ENCODE peak calls at places on chromosomes 5 and 9, in seven cellular contexts. D is brain microvascular endothelial cell, T is PC-9, E is adrenal gland, M is AG10803, Y is heart right ventricle, A is choroid plexus epithelial cell. X is an unnamed sample.

GRCh38 chr5:151257731-151258715 is 5.0 kb downstream of the GM2A start:
- DNase-seq in D (no peak), T (no peak), E (no peak), M (peak; percentile 34), Y (no peak), A (peak; percentile 31), X (no peak)

GRCh38 chr9:136546697-136547481 is 1.0 kb upstream of the NOTCH1 start:
- DNase-seq in D (peak; percentile 6), T (peak; percentile 75), E (peak; percentile 79), M (peak; percentile 38), Y (peak; percentile 77), A (peak; percentile 54), X (peak; percentile 83)

GRCh38 chr5:55176176-55176818 is 3.3 kb upstream of the CDC20B start:
- DNase-seq in D (no peak), T (peak; percentile 72), E (no peak), M (no peak), Y (peak; percentile 30), A (no peak), X (no peak)

GRCh38 chr5:180803181-180804128 is 849 bp upstream of the MGAT1 start:
- DNase-seq in D (no peak), T (no peak), E (peak; percentile 67), M (peak; percentile 61), Y (peak; percentile 71), A (peak; percentile 48), X (peak; percentile 59)

GRCh38 chr5:16773990-16774389 is 157.2 kb upstream of the RETREG1 start:
- DNase-seq in D (no peak), T (no peak), E (no peak), M (peak; percentile 87), Y (no peak), A (peak; percentile 52), X (no peak)

GRCh38 chr5:7073666-7074065 is 322.3 kb upstream of the ADCY2 start:
- DNase-seq in D (no peak), T (no peak), E (no peak), M (no peak), Y (no peak), A (no peak), X (no peak)

GRCh38 chr9:129676970-129677369 is 11.5 kb downstream of the PRRX2 start:
- DNase-seq in D (peak; percentile 24), T (no peak), E (no peak), M (peak; percentile 74), Y (no peak), A (no peak), X (no peak)

GRCh38 chr5:2732850-2733249 is 18.6 kb downstream of the IRX2 start:
- DNase-seq in D (no peak), T (no peak), E (no peak), M (no peak), Y (no peak), A (no peak), X (no peak)

GRCh38 chr9:110152704-110153374 is 55.1 kb downstream of the C9orf152 start:
- DNase-seq in D (peak; percentile 38), T (no peak), E (no peak), M (peak; percentile 52), Y (no peak), A (peak; percentile 73), X (no peak)

GRCh38 chr9:125649315-125649714 is 57.7 kb downstream of the MAPKAP1 start:
- DNase-seq in D (peak; percentile 91), T (peak; percentile 46), E (peak; percentile 83), M (peak; percentile 83), Y (no peak), A (peak; percentile 67), X (no peak)

GRCh38 chr9:91992636-91993035 is 42.6 kb upstream of the ROR2 start:
- DNase-seq in D (peak; percentile 19), T (no peak), E (no peak), M (peak; percentile 98), Y (no peak), A (peak; percentile 47), X (no peak)

GRCh38 chr9:3446313-3446712 is 79.5 kb downstream of the RFX3 start:
- DNase-seq in D (no peak), T (no peak), E (no peak), M (peak; percentile 6), Y (no peak), A (peak; percentile 33), X (no peak)

GRCh38 chr5:100616291-100616690 is 81.1 kb downstream of the FAM174A start:
- DNase-seq in D (no peak), T (no peak), E (no peak), M (no peak), Y (no peak), A (no peak), X (no peak)

GRCh38 chr5:132266031-132266835 is 8.7 kb downstream of the PDLIM4 start:
- DNase-seq in D (no peak), T (peak; percentile 83), E (no peak), M (no peak), Y (no peak), A (no peak), X (no peak)

GRCh38 chr5:125450803-125451202 is 704.4 kb upstream of the ZNF608 start:
- DNase-seq in D (no peak), T (no peak), E (no peak), M (no peak), Y (no peak), A (peak; percentile 82), X (no peak)

GRCh38 chr9:92332577-92333287 is 7.0 kb downstream of the CENPP start:
- DNase-seq in D (peak; percentile 52), T (no peak), E (no peak), M (no peak), Y (no peak), A (peak; percentile 75), X (peak; percentile 16)

GRCh38 chr5:60223342-60223741 is 329.8 kb upstream of the PDE4D start:
- DNase-seq in D (peak; percentile 31), T (no peak), E (no peak), M (no peak), Y (no peak), A (peak; percentile 9), X (no peak)

GRCh38 chr9:120477534-120478001 is 102.4 kb downstream of the CDK5RAP2 start:
- DNase-seq in D (peak; percentile 82), T (peak; percentile 52), E (peak; percentile 74), M (peak; percentile 89), Y (peak; percentile 42), A (peak; percentile 98), X (peak; percentile 35)

GRCh38 chr9:132885691-132886357 is 7.1 kb downstream of the SPACA9 start:
- DNase-seq in D (no peak), T (no peak), E (no peak), M (no peak), Y (no peak), A (no peak), X (no peak)

GRCh38 chr9:18235181-18235908 is 238.6 kb upstream of the ADAMTSL1 start:
- DNase-seq in D (no peak), T (no peak), E (no peak), M (no peak), Y (no peak), A (no peak), X (no peak)

GRCh38 chr9:84317563-84317962 is 23.0 kb downstream of the SLC28A3 start:
- DNase-seq in D (no peak), T (no peak), E (no peak), M (no peak), Y (no peak), A (no peak), X (no peak)
- TF ChIP-seq CTCF in D (peak; percentile 27), T (peak; percentile 11), E (no peak), M (no peak), Y (no peak), A (peak; percentile 42), X (no peak)

GRCh38 chr9:137721899-137722298 is 103.1 kb downstream of the EHMT1 start:
- DNase-seq in D (no peak), T (no peak), E (no peak), M (no peak), Y (no peak), A (no peak), X (no peak)
- TF ChIP-seq CTCF in D (no peak), T (no peak), E (peak; percentile 13), M (no peak), Y (no peak), A (peak; percentile 27), X (no peak)

GRCh38 chr5:13976867-13977479 is 32.5 kb upstream of the DNAH5 start:
- DNase-seq in D (peak; percentile 27), T (peak; percentile 67), E (no peak), M (peak; percentile 50), Y (no peak), A (peak; percentile 71), X (no peak)
- TF ChIP-seq CTCF in D (peak; percentile 56), T (peak; percentile 85), E (no peak), M (peak; percentile 63), Y (no peak), A (peak; percentile 58), X (peak; percentile 50)

GRCh38 chr5:74016373-74016772 is 390.4 kb downstream of the ARHGEF28 start:
- DNase-seq in D (no peak), T (peak; percentile 18), E (no peak), M (no peak), Y (no peak), A (no peak), X (no peak)
- TF ChIP-seq CTCF in D (peak; percentile 51), T (peak; percentile 40), E (no peak), M (no peak), Y (no peak), A (peak; percentile 15), X (no peak)

GRCh38 chr5:1113805-1114586 is 2.1 kb upstream of the SLC12A7 start:
- DNase-seq in D (no peak), T (peak; percentile 65), E (no peak), M (no peak), Y (no peak), A (no peak), X (no peak)
- TF ChIP-seq CTCF in D (no peak), T (no peak), E (no peak), M (no peak), Y (no peak), A (no peak), X (no peak)

GRCh38 chr9:16526380-16526779 is 344.1 kb downstream of the BNC2 start:
- DNase-seq in D (peak; percentile 65), T (no peak), E (no peak), M (peak; percentile 54), Y (no peak), A (peak; percentile 78), X (no peak)

GRCh38 chr9:16532681-16533450 is 337.6 kb downstream of the BNC2 start:
- DNase-seq in D (peak; percentile 78), T (no peak), E (no peak), M (peak; percentile 62), Y (no peak), A (peak; percentile 88), X (no peak)

GRCh38 chr9:16535555-16535954 is 334.9 kb downstream of the BNC2 start:
- DNase-seq in D (no peak), T (no peak), E (no peak), M (no peak), Y (no peak), A (no peak), X (no peak)

GRCh38 chr9:16532272-16532671 is 338.2 kb downstream of the BNC2 start:
- DNase-seq in D (no peak), T (no peak), E (no peak), M (no peak), Y (no peak), A (no peak), X (no peak)

GRCh38 chr9:16530669-16531461 is 339.6 kb downstream of the BNC2 start:
- DNase-seq in D (no peak), T (no peak), E (no peak), M (no peak), Y (no peak), A (peak; percentile 53), X (no peak)
- TF ChIP-seq CTCF in D (no peak), T (no peak), E (no peak), M (no peak), Y (no peak), A (no peak), X (no peak)

X was measured in prostate gland.